ENCODE peak calls at places on chromosomes 16 and 17, in eight cellular contexts. M is astrocyte, D is psoas muscle, K is foreskin keratinocyte, Z is AG04449, T is GM13977, X is OCI-LY7, S is cardiac fibroblast. C is an unnamed sample.

GRCh38 chr16:10616744-10617640 is 36.6 kb upstream of the EMP2 start:
- DNase-seq in M (peak), D (peak), K (no peak), Z (no peak), T (no peak), X (no peak), S (peak), C (peak)

GRCh38 chr17:32279933-32280716 is 14.5 kb downstream of the RHBDL3 start:
- DNase-seq in M (no peak), D (no peak), K (no peak), Z (no peak), T (no peak), X (no peak), S (no peak), C (no peak)

GRCh38 chr17:75224983-75225382 is 19.5 kb downstream of the NUP85 start:
- DNase-seq in M (no peak), D (no peak), K (no peak), Z (no peak), T (no peak), X (no peak), S (no peak), C (no peak)

GRCh38 chr17:79627184-79627765 is 16.4 kb upstream of the RBFOX3 start:
- DNase-seq in M (no peak), D (peak), K (no peak), Z (no peak), T (no peak), X (no peak), S (no peak), C (no peak)

GRCh38 chr17:28950017-28950751 is 1.1 kb downstream of the PHF12 start:
- DNase-seq in M (peak), D (peak), K (no peak), Z (no peak), T (peak), X (peak), S (peak), C (peak)

GRCh38 chr16:23174622-23175021 is 7.9 kb upstream of the SCNN1G start:
- DNase-seq in M (no peak), D (no peak), K (no peak), Z (no peak), T (no peak), X (no peak), S (peak), C (peak)

GRCh38 chr16:381788-382717 is at the start of gene PGAP6:
- DNase-seq in M (no peak), D (peak), K (no peak), Z (no peak), T (peak), X (peak), S (peak), C (no peak)

GRCh38 chr17:31838641-31839225 is 20.3 kb downstream of the COPRS start:
- DNase-seq in M (peak), D (no peak), K (no peak), Z (no peak), T (no peak), X (no peak), S (peak), C (peak)

GRCh38 chr16:57318240-57318970 is 33.9 kb upstream of the PLLP start:
- DNase-seq in M (no peak), D (no peak), K (no peak), Z (peak), T (no peak), X (no peak), S (no peak), C (peak)

GRCh38 chr16:53752566-53752965 is 48.6 kb downstream of the FTO start:
- DNase-seq in M (no peak), D (no peak), K (no peak), Z (no peak), T (no peak), X (no peak), S (no peak), C (no peak)

GRCh38 chr17:64192588-64192987 is 62.6 kb upstream of the ERN1 start:
- DNase-seq in M (no peak), D (no peak), K (no peak), Z (no peak), T (no peak), X (no peak), S (no peak), C (no peak)

GRCh38 chr17:564526-564925 is 150.1 kb downstream of the VPS53 start:
- DNase-seq in M (no peak), D (no peak), K (peak), Z (no peak), T (no peak), X (no peak), S (no peak), C (no peak)

GRCh38 chr17:31313982-31314787 is at the start of gene EVI2B:
- DNase-seq in M (peak), D (no peak), K (peak), Z (no peak), T (no peak), X (peak), S (peak), C (peak)

GRCh38 chr16:48623304-48624016 is 13.5 kb upstream of the N4BP1 start:
- DNase-seq in M (peak), D (peak), K (no peak), Z (peak), T (peak), X (peak), S (peak), C (peak)

GRCh38 chr16:65967376-65967775 is 399.1 kb upstream of the CDH5 start:
- DNase-seq in M (peak), D (no peak), K (no peak), Z (no peak), T (no peak), X (no peak), S (no peak), C (no peak)

GRCh38 chr16:65961491-65962143 is 404.9 kb upstream of the CDH5 start:
- DNase-seq in M (no peak), D (no peak), K (no peak), Z (no peak), T (no peak), X (no peak), S (no peak), C (peak)

GRCh38 chr16:65959978-65960377 is 406.5 kb upstream of the CDH5 start:
- DNase-seq in M (no peak), D (no peak), K (no peak), Z (no peak), T (no peak), X (no peak), S (no peak), C (peak)

GRCh38 chr16:65965632-65966031 is 400.9 kb upstream of the CDH5 start:
- DNase-seq in M (no peak), D (no peak), K (peak), Z (no peak), T (no peak), X (no peak), S (no peak), C (no peak)

GRCh38 chr16:65964752-65965151 is 401.7 kb upstream of the CDH5 start:
- DNase-seq in M (no peak), D (no peak), K (no peak), Z (no peak), T (no peak), X (no peak), S (no peak), C (no peak)
- TF ChIP-seq CTCF in M (no peak), D (no peak), K (no peak), Z (no peak), T (no peak), X (no peak), S (no peak), C (no peak)

DNA sequence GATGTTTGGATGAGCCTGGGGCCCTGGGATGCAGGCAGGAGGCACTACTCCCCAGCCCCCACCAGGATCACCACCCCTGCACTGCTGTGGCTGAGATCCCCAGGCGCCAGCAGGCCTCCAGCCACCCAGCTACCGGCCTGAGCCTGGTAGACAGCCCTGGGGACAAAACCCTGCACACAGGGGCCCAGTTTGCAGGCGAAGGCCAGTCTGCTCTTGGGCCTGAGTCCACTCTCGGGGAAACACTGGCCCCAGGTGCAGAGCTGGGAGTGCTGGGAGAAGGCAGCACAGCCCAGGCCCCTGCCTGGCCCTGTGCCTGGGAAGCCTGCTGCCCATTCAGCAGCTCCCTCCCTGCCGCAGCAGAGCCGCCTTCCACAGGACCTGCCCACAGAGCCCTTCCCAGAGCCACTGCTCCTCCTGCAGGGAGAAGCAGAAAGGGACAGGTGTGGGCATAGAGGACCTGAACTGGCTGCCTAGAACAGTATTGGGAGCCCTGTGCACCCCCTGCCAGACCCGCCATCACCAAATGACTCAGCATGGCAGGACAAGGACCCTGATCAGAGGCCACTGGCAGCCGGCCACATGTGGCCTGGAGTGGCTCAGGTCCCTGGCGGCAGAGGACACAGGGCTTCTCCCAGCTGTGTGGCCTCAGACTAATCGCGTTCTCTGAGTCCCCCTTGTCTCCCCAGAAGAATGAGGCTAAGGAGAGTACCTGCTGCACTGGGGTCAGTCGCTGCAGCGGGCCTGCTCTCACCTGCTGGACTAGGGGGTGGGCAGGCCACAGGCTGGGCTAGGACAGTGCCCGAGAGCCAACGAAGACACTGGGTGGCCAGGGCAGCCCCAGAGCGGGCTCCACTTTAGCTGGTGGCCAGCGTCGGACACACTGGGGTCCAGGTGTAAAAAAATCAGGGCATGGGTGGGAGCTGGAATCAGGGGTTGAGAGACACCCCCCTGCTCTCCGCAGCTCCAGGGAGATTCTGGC is 10.7 kb downstream of the MSRB1 start:
- DNase-seq in M (no peak), D (no peak), K (no peak), Z (no peak), T (no peak), X (no peak), S (no peak), C (peak)
- TF ChIP-seq CTCF in M (no peak), D (no peak), K (peak), Z (peak), T (no peak), X (no peak), S (peak), C (peak)

GRCh38 chr16:4894276-4895150 is 42.4 kb downstream of the PPL start:
- DNase-seq in M (no peak), D (no peak), K (no peak), Z (no peak), T (no peak), X (no peak), S (no peak), C (no peak)
- TF ChIP-seq CTCF in M (no peak), D (no peak), K (no peak), Z (no peak), T (no peak), X (no peak), S (no peak), C (no peak)

GRCh38 chr16:21300309-21301167 is 22.4 kb upstream of the CRYM start:
- DNase-seq in M (peak), D (peak), K (peak), Z (peak), T (peak), X (peak), S (peak), C (peak)
- TF ChIP-seq CTCF in M (peak), D (peak), K (peak), Z (peak), T (peak), X (peak), S (peak), C (peak)

DNA sequence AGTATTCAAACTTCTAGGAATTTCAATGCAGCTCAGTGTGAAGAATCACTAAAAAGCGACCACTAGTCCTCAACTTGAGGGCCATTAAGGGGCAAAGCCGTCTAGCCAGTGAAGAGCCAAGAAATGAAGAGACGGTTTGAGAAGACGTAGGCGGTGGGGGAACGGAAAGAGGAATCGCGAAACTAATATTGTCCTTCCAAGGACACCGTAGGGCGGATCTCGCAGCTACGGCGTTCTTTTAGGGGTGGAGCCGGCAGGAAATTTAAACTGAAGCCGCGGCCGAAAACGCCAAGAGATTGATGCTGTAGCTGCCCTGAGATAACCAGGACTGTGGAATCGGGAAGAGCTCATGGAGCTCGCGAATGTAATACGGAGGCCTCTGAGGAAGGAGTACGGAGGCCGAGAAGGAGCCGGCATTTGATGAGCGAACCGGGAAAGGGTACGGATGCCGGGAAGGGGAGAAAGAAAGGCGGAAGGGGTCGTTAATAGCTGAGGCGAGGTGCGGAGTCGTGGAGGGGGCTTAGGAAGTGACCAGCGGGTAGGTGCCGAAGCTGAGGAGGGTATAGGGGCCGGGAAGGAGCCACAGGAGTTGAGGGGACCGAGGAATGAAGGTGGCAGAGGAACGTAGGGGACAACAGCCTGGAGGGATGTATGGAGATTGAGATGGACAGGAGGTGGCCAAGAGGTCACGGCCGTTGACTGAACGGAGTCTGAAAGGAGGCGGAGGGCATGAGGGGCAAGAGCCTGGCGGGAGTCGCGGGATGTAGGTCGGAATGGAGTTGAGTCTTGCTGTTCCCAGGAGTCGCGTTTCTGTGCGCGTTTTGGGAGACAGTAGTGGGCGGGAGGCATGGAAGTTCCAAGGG is at the start of gene DBF4B:
- DNase-seq in M (peak), D (peak), K (peak), Z (peak), T (peak), X (peak), S (peak), C (peak)
- TF ChIP-seq CTCF in M (no peak), D (no peak), K (no peak), Z (no peak), T (no peak), X (no peak), S (no peak), C (no peak)

DNA sequence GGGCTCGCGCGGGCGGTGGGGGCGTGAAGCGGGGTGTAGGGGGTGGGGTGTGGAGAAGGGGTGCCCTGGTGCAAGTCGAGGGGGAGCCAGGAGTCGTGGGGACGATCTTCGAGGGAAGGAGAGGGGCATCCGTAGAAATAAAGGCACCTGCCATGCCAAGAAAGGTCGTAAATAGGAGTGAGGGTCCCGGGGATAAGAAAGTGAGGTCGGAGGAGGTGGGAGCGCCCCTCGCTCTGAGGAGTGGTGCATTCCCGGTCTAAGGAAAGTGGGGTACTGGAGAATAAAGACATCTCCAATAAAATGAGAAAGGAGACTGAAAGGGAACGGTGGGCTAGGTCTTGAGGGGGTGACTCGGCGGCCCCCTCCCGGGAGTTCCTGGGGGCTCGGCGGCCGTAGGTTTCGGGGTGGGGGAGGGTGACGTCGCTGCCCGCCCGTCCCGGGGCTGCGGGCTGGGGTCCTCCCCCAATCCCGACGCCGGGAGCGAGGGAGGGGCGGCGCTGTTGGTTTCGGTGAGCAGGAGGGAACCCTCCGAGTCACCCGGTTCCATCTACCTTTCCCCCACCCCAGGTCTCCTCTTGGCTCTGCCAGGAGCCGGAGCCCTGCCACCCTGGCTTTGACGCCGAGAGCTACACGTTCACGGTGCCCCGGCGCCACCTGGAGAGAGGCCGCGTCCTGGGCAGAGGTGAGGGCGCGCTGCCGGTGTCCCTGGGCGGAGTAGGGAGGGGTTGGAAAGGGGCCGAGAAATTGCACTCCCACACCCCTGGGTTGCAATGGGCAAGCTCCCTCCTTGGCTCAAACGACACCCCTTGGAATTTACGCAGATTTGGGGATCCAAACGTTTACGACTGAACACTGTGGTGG is 868 bp downstream of the CDH1 start:
- DNase-seq in M (no peak), D (no peak), K (no peak), Z (no peak), T (no peak), X (no peak), S (no peak), C (no peak)
- TF ChIP-seq CTCF in M (no peak), D (no peak), K (peak), Z (no peak), T (no peak), X (no peak), S (no peak), C (no peak)

GRCh38 chr16:14485131-14485551 is 144.9 kb downstream of the PARN start:
- DNase-seq in M (peak), D (no peak), K (no peak), Z (no peak), T (no peak), X (no peak), S (no peak), C (peak)

GRCh38 chr16:14486520-14487303 is 143.3 kb downstream of the PARN start:
- DNase-seq in M (peak), D (peak), K (peak), Z (peak), T (no peak), X (no peak), S (peak), C (peak)

GRCh38 chr16:14483819-14484385 is 146.2 kb downstream of the PARN start:
- DNase-seq in M (no peak), D (no peak), K (no peak), Z (no peak), T (no peak), X (no peak), S (no peak), C (no peak)

GRCh38 chr16:14487579-14487978 is 142.5 kb downstream of the PARN start:
- DNase-seq in M (no peak), D (no peak), K (no peak), Z (no peak), T (no peak), X (peak), S (no peak), C (no peak)

DNA sequence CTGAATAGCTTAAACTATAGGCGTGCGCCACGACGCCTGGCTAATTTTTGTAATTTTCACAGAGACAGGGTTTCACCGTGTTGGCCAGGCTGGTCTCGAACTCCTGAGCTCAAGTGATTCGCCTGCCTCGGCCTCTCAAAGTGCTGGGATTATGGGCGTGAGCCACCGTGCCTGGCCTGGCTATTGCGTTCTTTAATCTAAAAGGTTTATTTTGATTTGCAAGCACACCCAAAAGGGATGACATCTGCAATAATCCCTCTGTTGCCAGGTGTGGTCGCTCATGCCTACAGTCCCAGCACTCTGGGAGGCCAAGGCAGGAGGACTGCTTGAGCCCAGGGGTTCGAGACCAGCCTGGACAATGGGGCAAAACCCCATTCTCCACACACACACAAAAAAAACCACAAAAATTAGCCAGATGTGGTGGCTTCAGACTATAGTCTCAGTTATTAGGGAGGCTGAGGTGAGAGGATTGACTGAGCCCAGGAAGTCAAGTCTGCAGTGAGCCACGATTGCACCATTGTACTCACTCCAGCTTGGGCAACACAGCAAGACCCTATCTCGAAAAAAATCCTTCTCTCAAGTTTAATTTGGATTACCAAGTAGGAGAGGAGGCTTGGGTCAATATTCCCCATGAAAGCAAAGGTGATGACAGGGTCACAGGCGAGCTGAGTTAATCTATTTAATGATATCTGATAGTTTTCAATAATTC is 144.1 kb downstream of the PARN start:
- DNase-seq in M (no peak), D (no peak), K (no peak), Z (no peak), T (no peak), X (no peak), S (no peak), C (no peak)
- TF ChIP-seq CTCF in M (no peak), D (no peak), K (no peak), Z (no peak), T (no peak), X (no peak), S (no peak), C (no peak)

GRCh38 chr17:44045493-44045892 is 21.0 kb downstream of the LSM12 start:
- DNase-seq in M (no peak), D (no peak), K (no peak), Z (no peak), T (no peak), X (no peak), S (no peak), C (no peak)
- TF ChIP-seq CTCF in M (no peak), D (no peak), K (no peak), Z (no peak), T (no peak), X (no peak), S (no peak), C (no peak)

DNA sequence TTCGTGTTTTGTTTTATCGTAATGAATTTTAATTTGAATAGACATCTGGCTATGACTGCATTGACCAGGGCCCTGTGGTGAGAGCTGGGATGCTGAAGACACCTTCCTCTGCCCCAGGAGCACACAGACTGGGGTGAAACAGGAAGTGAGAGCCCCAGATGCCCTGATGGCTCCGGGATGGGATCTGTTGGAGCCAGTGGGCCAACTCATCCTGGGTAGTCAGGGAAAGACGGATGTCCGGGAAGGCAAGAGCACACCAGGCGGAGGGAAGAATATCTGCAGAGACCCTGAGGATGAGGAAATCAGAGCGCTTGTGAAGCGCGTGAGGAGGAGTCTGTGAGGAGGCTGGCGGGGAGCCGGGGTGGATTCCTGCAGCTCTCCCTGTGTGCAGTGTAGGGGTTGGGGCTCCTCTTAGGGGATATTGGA is 71.5 kb upstream of the LGALS9 start:
- DNase-seq in M (peak), D (peak), K (no peak), Z (no peak), T (no peak), X (no peak), S (peak), C (peak)
- TF ChIP-seq CTCF in M (no peak), D (no peak), K (no peak), Z (peak), T (no peak), X (no peak), S (peak), C (peak)